ENCODE peak calls at places on chromosomes 4 and X, in nine cellular contexts. Y is IMR-90; B is tibial nerve; L is aorta; K is uterus; E is ascending aorta; D is CD4-positive, CD25-positive, alpha-beta regulatory T cell; F is psoas muscle; P is body of pancreas. M is an unnamed sample. For H3K27me3, the result is how much of the 10 kb centered on the place peaks cover.

GRCh38 chrX:110569506-110569905 is 210.9 kb downstream of the RTL9 start:
- DNase-seq in Y (no peak), B (no peak), L (no peak), K (no peak), E (no peak), D (no peak), F (no peak), P (no peak), M (no peak)

GRCh38 chr4:46993075-46994006 is at the start of gene GABRA4:
- DNase-seq in Y (no peak), B (no peak), L (no peak), K (no peak), E (no peak), D (no peak), F (no peak), P (no peak), M (no peak)

GRCh38 chrX:79133897-79134296 is 10.6 kb upstream of the GPR174 start:
- DNase-seq in Y (no peak), B (no peak), L (no peak), K (no peak), E (no peak), D (peak), F (no peak), P (no peak), M (no peak)

GRCh38 chr4:7267829-7268228 is 75.5 kb downstream of the SORCS2 start:
- DNase-seq in Y (no peak), B (no peak), L (no peak), K (no peak), E (no peak), D (no peak), F (no peak), P (no peak), M (no peak)

GRCh38 chr4:27084685-27085356 is 224.2 kb downstream of the STIM2 start:
- DNase-seq in Y (peak), B (no peak), L (peak), K (peak), E (no peak), D (no peak), F (peak), P (peak), M (peak)

GRCh38 chr4:169571435-169571834 is 40.9 kb downstream of the NEK1 start:
- DNase-seq in Y (no peak), B (no peak), L (no peak), K (no peak), E (no peak), D (no peak), F (no peak), P (no peak), M (peak)

GRCh38 chr4:141810702-141811365 is 174.5 kb downstream of the IL15 start:
- DNase-seq in Y (no peak), B (no peak), L (no peak), K (no peak), E (no peak), D (no peak), F (no peak), P (no peak), M (no peak)

GRCh38 chr4:14333616-14334015 is 668.7 kb upstream of the CPEB2 start:
- DNase-seq in Y (no peak), B (no peak), L (no peak), K (no peak), E (no peak), D (no peak), F (no peak), P (no peak), M (peak)

GRCh38 chr4:75494563-75494962 is 19.6 kb downstream of the RCHY1 start:
- DNase-seq in Y (peak), B (no peak), L (no peak), K (no peak), E (no peak), D (no peak), F (no peak), P (no peak), M (peak)

GRCh38 chrX:151984328-151984727 is 9.9 kb upstream of the GABRE start:
- DNase-seq in Y (peak), B (no peak), L (no peak), K (no peak), E (no peak), D (no peak), F (peak), P (no peak), M (peak)

GRCh38 chr4:86416081-86416480 is 56.2 kb upstream of the MAPK10 start:
- DNase-seq in Y (peak), B (no peak), L (no peak), K (no peak), E (no peak), D (no peak), F (no peak), P (no peak), M (peak)

GRCh38 chr4:38078590-38079381 is 118.6 kb downstream of the PTTG2 start:
- DNase-seq in Y (peak), B (no peak), L (no peak), K (no peak), E (no peak), D (no peak), F (no peak), P (no peak), M (peak)

GRCh38 chr4:4502694-4503311 is 39.0 kb downstream of the STX18 start:
- DNase-seq in Y (peak), B (no peak), L (no peak), K (no peak), E (no peak), D (no peak), F (no peak), P (peak), M (no peak)

GRCh38 chr4:37604464-37604863 is 81.7 kb downstream of the RELL1 start:
- DNase-seq in Y (peak), B (no peak), L (no peak), K (no peak), E (no peak), D (no peak), F (no peak), P (no peak), M (peak)

GRCh38 chr4:81639248-81639647 is 167.5 kb upstream of the RASGEF1B start:
- DNase-seq in Y (no peak), B (no peak), L (no peak), K (no peak), E (no peak), D (no peak), F (no peak), P (no peak), M (no peak)

GRCh38 chr4:124530464-124531077 is 182.0 kb downstream of the ANKRD50 start:
- DNase-seq in Y (peak), B (no peak), L (no peak), K (no peak), E (no peak), D (no peak), F (no peak), P (no peak), M (peak)

GRCh38 chr4:83855044-83855443 is 319.1 kb downstream of the GPAT3 start:
- DNase-seq in Y (peak), B (no peak), L (no peak), K (no peak), E (no peak), D (no peak), F (no peak), P (no peak), M (peak)

GRCh38 chr4:111268769-111269414 is 646.0 kb upstream of the PITX2 start:
- DNase-seq in Y (peak), B (no peak), L (no peak), K (no peak), E (no peak), D (no peak), F (no peak), P (no peak), M (no peak)

GRCh38 chrX:108420481-108420880 is 17.7 kb downstream of the COL4A6 start:
- DNase-seq in Y (no peak), B (no peak), L (no peak), K (no peak), E (no peak), D (no peak), F (no peak), P (no peak), M (no peak)

GRCh38 chr4:113452868-113453620 is 308.5 kb downstream of the CAMK2D start:
- DNase-seq in Y (peak), B (no peak), L (no peak), K (no peak), E (no peak), D (no peak), F (no peak), P (no peak), M (peak)

GRCh38 chr4:85165808-85166207 is 199.3 kb upstream of the WDFY3 start:
- DNase-seq in Y (no peak), B (no peak), L (no peak), K (no peak), E (no peak), D (no peak), F (no peak), P (no peak), M (no peak)

GRCh38 chrX:120727911-120728310 is 98.1 kb upstream of the C1GALT1C1 start:
- DNase-seq in Y (no peak), B (no peak), L (no peak), K (no peak), E (no peak), D (no peak), F (no peak), P (no peak), M (no peak)

DNA sequence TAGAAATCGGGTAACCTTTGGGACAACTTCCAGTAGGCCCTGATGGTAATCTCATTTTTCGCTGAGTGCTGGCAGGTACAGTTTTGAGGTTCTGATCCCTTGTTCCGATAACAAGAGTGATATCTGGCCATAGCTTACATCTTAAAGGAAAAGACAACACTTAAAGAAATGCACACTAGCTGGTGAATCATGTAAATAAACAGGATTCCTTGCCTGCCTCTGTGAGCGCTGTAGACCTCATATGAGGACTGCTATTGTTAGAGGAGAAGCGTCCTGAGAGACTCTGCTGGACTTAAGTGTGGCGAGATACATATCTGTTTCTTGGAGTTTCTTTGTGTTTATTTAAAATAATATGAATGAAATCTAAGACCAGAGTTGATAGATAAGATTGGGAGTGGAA is 149.3 kb upstream of the SLC4A4 start:
- DNase-seq in Y (peak), B (no peak), L (no peak), K (no peak), E (no peak), D (no peak), F (no peak), P (no peak), M (peak)
- H3K27me3 ChIP-seq in Y (under half), B (under half), L (under half), K (under half), E (under half), D (under half), F (under half), P (under half), M (under half)

GRCh38 chrX:13776387-13776786 is 40.5 kb downstream of the GPM6B start:
- DNase-seq in Y (peak), B (no peak), L (no peak), K (no peak), E (no peak), D (no peak), F (no peak), P (no peak), M (no peak)

GRCh38 chrX:13774696-13775095 is 40.1 kb downstream of the OFD1 start:
- DNase-seq in Y (peak), B (no peak), L (no peak), K (no peak), E (no peak), D (no peak), F (no peak), P (no peak), M (no peak)

GRCh38 chrX:13780868-13781427 is 35.9 kb downstream of the GPM6B start:
- DNase-seq in Y (no peak), B (no peak), L (no peak), K (no peak), E (no peak), D (no peak), F (no peak), P (no peak), M (no peak)

GRCh38 chrX:13775837-13776236 is 41.1 kb downstream of the GPM6B start:
- DNase-seq in Y (no peak), B (no peak), L (no peak), K (no peak), E (no peak), D (no peak), F (no peak), P (no peak), M (no peak)

DNA sequence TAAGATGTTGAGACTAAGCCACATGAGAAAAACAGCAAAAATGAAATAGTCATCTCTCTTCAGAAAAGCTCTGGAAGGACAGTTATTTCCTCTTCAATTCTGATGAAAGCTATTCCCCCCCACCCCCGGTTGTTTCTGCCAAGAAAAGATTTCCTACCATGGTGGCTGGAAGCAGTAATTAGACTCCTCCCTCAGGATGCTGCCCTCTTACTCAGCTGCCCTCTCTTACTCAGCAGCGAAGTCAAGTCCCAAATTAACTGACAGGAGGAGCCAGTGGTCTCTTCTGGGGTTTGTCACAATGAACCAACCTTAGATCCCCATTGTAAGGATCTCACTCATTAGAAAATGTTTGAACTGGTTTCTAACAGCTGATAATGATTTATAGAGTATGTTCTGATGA is 38.0 kb downstream of the GPM6B start:
- DNase-seq in Y (peak), B (no peak), L (no peak), K (no peak), E (no peak), D (no peak), F (no peak), P (no peak), M (peak)
- H3K27me3 ChIP-seq in Y (under half), B (under half), L (under half), K (under half), E (under half), D (under half), F (under half), P (under half), M (under half)

GRCh38 chrX:53794181-53794580 is 107.7 kb upstream of the HUWE1 start:
- DNase-seq in Y (no peak), B (no peak), L (no peak), K (no peak), E (no peak), D (no peak), F (no peak), P (no peak), M (no peak)

GRCh38 chrX:53795583-53795982 is 109.1 kb upstream of the HUWE1 start:
- DNase-seq in Y (peak), B (no peak), L (no peak), K (no peak), E (no peak), D (no peak), F (no peak), P (no peak), M (no peak)

GRCh38 chrX:53798281-53798680 is 111.8 kb upstream of the HUWE1 start:
- DNase-seq in Y (no peak), B (no peak), L (no peak), K (no peak), E (no peak), D (no peak), F (no peak), P (no peak), M (no peak)
- H3K27me3 ChIP-seq in Y (under half), B (under half), L (under half), K (under half), E (under half), D (under half), F (under half), P (under half), M (under half)

GRCh38 chr4:5895287-5895686 is 2.4 kb upstream of the CRMP1 start:
- DNase-seq in Y (peak), B (no peak), L (no peak), K (no peak), E (no peak), D (no peak), F (no peak), P (no peak), M (no peak)

GRCh38 chr4:5900844-5901243 is 8.0 kb upstream of the CRMP1 start:
- DNase-seq in Y (no peak), B (no peak), L (no peak), K (no peak), E (no peak), D (no peak), F (no peak), P (peak), M (no peak)

GRCh38 chr4:5899396-5899795 is 6.5 kb upstream of the CRMP1 start:
- DNase-seq in Y (no peak), B (no peak), L (no peak), K (no peak), E (no peak), D (no peak), F (no peak), P (no peak), M (no peak)

GRCh38 chr4:5897674-5898073 is 4.8 kb upstream of the CRMP1 start:
- DNase-seq in Y (no peak), B (no peak), L (no peak), K (no peak), E (no peak), D (no peak), F (no peak), P (no peak), M (no peak)

DNA sequence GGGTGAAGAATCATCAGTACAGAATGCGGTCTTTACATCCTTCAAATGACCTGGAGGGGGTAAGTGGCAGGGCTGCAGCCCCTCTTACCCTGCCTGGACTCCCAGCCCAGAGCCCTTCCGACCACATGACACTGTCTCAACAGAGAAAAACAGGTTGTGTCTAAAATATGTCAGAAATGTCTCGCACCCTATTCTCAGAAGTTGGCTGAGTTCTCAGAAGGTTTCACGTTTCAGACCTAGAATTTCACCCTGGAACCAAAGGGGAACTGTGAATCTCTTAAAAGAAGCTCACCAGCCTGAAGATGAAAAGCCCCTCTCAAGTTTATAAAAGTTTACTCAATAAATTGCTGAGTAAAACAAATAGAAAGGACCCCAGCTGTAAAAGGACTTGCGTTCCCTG is 7.0 kb upstream of the CRMP1 start:
- DNase-seq in Y (no peak), B (no peak), L (no peak), K (no peak), E (no peak), D (no peak), F (no peak), P (no peak), M (no peak)
- H3K27me3 ChIP-seq in Y (under half), B (under half), L (under half), K (under half), E (under half), D (under half), F (under half), P (under half), M (under half)

GRCh38 chr4:1795304-1796195 is 2.5 kb downstream of the FGFR3 start:
- DNase-seq in Y (no peak), B (no peak), L (no peak), K (no peak), E (no peak), D (no peak), F (no peak), P (peak), M (no peak)
- H3K27me3 ChIP-seq in Y (half or more), B (under half), L (under half), K (under half), E (under half), D (under half), F (under half), P (under half), M (under half)

GRCh38 chrX:25019707-25020390 is 4.1 kb upstream of the ARX start:
- DNase-seq in Y (no peak), B (no peak), L (no peak), K (no peak), E (no peak), D (no peak), F (no peak), P (no peak), M (no peak)

GRCh38 chrX:25020391-25021131 is 4.8 kb upstream of the ARX start:
- DNase-seq in Y (no peak), B (no peak), L (no peak), K (no peak), E (no peak), D (peak), F (no peak), P (no peak), M (no peak)

GRCh38 chrX:25021132-25021498 is 5.3 kb upstream of the ARX start:
- DNase-seq in Y (no peak), B (no peak), L (no peak), K (no peak), E (no peak), D (no peak), F (no peak), P (no peak), M (no peak)

GRCh38 chrX:25023908-25024307 is 8.1 kb upstream of the ARX start:
- DNase-seq in Y (no peak), B (no peak), L (no peak), K (no peak), E (no peak), D (no peak), F (no peak), P (no peak), M (no peak)

GRCh38 chrX:25022499-25023325 is 6.9 kb upstream of the ARX start:
- DNase-seq in Y (no peak), B (no peak), L (no peak), K (no peak), E (no peak), D (no peak), F (no peak), P (no peak), M (no peak)
- H3K27me3 ChIP-seq in Y (half or more), B (half or more), L (under half), K (half or more), E (under half), D (under half), F (under half), P (under half), M (under half)

GRCh38 chr4:118032691-118033090 is 1.6 kb upstream of the NDST3 start:
- DNase-seq in Y (peak), B (no peak), L (no peak), K (no peak), E (no peak), D (no peak), F (no peak), P (no peak), M (peak)
- H3K27me3 ChIP-seq in Y (under half), B (under half), L (under half), K (under half), E (under half), D (under half), F (under half), P (under half), M (under half)

GRCh38 chr4:176270669-176271068 is 1.6 kb upstream of the ASB5 start:
- DNase-seq in Y (peak), B (no peak), L (no peak), K (no peak), E (no peak), D (no peak), F (peak), P (no peak), M (peak)

GRCh38 chr4:176273741-176274140 is 4.7 kb upstream of the ASB5 start:
- DNase-seq in Y (no peak), B (no peak), L (no peak), K (no peak), E (no peak), D (no peak), F (no peak), P (no peak), M (no peak)

GRCh38 chr4:176272799-176273198 is 3.8 kb upstream of the ASB5 start:
- DNase-seq in Y (no peak), B (no peak), L (no peak), K (no peak), E (no peak), D (no peak), F (no peak), P (no peak), M (no peak)

GRCh38 chr4:176274441-176274840 is 5.4 kb upstream of the ASB5 start:
- DNase-seq in Y (no peak), B (no peak), L (no peak), K (no peak), E (no peak), D (no peak), F (no peak), P (no peak), M (peak)

GRCh38 chr4:176271749-176272148 is 2.7 kb upstream of the ASB5 start:
- DNase-seq in Y (peak), B (no peak), L (no peak), K (no peak), E (no peak), D (no peak), F (no peak), P (no peak), M (peak)
- H3K27me3 ChIP-seq in Y (under half), B (under half), L (under half), K (under half), E (under half), D (under half), F (under half), P (under half), M (under half)